ENCODE peak calls at places on chromosomes 2 and 18, in four cellular contexts. One of them, this sample, is unnamed. For H3K36me3, the result is how much of the 10 kb centered on the place peaks cover.

GRCh38 chr2:13001408-13001807 is 284.7 kb downstream of the TRIB2 start:
- DNase-seq in left lung: no peak
- DNase-seq in transverse colon: no peak
- DNase-seq in adipocyte: no peak
- DNase-seq in this sample: no peak

GRCh38 chr2:170243118-170243837 is 65.3 kb downstream of the MYO3B start:
- DNase-seq in left lung: no peak
- DNase-seq in transverse colon: no peak
- DNase-seq in adipocyte: peak
- DNase-seq in this sample: no peak

GRCh38 chr2:158079672-158080071 is 22.0 kb upstream of the UPP2 start:
- DNase-seq in left lung: no peak
- DNase-seq in transverse colon: no peak
- DNase-seq in adipocyte: peak
- DNase-seq in this sample: no peak

GRCh38 chr2:57296795-57297517 is 749.6 kb upstream of the VRK2 start:
- DNase-seq in left lung: no peak
- DNase-seq in transverse colon: no peak
- DNase-seq in adipocyte: no peak
- DNase-seq in this sample: no peak

GRCh38 chr18:23588836-23589560 is 2.7 kb upstream of the NPC1 start:
- DNase-seq in left lung: no peak
- DNase-seq in transverse colon: no peak
- DNase-seq in adipocyte: peak
- DNase-seq in this sample: no peak

GRCh38 chr2:102418421-102418961 is 4.5 kb upstream of the IL18RAP start:
- DNase-seq in left lung: no peak
- DNase-seq in transverse colon: no peak
- DNase-seq in adipocyte: no peak
- DNase-seq in this sample: no peak

GRCh38 chr18:78884502-78884901 is 95.1 kb upstream of the SALL3 start:
- DNase-seq in left lung: no peak
- DNase-seq in transverse colon: no peak
- DNase-seq in adipocyte: no peak
- DNase-seq in this sample: no peak

GRCh38 chr18:36772339-36772738 is 56.5 kb downstream of the TPGS2 start:
- DNase-seq in left lung: no peak
- DNase-seq in transverse colon: no peak
- DNase-seq in adipocyte: peak
- DNase-seq in this sample: peak

GRCh38 chr2:102514061-102514785 is 41.2 kb downstream of the SLC9A4 start:
- DNase-seq in left lung: no peak
- DNase-seq in transverse colon: no peak
- DNase-seq in adipocyte: peak
- DNase-seq in this sample: peak

GRCh38 chr2:11572996-11573395 is 39.2 kb downstream of the GREB1 start:
- DNase-seq in left lung: no peak
- DNase-seq in transverse colon: no peak
- DNase-seq in adipocyte: no peak
- DNase-seq in this sample: no peak

DNA sequence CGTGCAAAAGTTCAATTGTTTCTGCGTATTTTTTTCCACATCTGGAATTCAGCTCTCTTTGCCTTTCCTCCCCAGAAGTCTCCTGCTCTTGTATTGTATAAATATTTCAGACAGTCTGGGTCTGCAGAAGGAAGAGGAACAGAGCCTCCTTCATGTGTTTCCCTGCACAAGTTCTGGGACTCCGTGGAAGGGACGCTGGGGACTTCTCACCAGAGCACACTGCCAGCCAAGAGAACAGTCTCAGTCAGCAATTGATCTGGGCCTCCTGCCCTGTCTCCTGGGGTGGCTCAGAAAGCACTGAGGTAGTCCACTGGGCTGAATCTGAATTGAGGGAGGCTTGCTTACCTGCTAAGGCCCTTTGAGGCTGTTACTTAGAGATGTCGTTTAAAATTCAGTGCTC is 251.4 kb downstream of the TFCP2L1 start:
- DNase-seq in left lung: no peak
- DNase-seq in transverse colon: no peak
- DNase-seq in adipocyte: no peak
- DNase-seq in this sample: no peak
- H3K36me3 ChIP-seq in left lung: under half
- H3K36me3 ChIP-seq in transverse colon: under half
- H3K36me3 ChIP-seq in adipocyte: under half
- H3K36me3 ChIP-seq in this sample: under half

DNA sequence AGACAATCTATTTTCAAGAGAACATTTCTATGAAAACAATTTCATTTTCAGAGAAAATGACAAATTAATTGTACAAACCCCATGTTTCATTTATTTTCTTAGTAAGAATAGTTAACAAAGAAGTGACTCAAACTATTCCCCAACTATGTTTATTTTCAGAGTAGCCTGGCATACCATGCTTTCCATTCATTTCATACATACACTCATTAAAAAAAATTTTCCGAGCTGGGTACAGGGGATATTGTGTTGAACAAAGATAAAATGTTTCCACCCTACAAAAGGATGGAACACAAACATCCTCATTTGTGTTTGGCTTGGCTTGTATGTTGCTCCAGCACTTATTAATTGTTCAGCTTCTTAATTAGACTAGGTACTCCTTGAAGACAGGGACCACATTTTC is 331.4 kb downstream of the EXOC6B start:
- DNase-seq in left lung: no peak
- DNase-seq in transverse colon: no peak
- DNase-seq in adipocyte: peak
- DNase-seq in this sample: no peak
- H3K36me3 ChIP-seq in left lung: under half
- H3K36me3 ChIP-seq in transverse colon: under half
- H3K36me3 ChIP-seq in adipocyte: under half
- H3K36me3 ChIP-seq in this sample: under half

DNA sequence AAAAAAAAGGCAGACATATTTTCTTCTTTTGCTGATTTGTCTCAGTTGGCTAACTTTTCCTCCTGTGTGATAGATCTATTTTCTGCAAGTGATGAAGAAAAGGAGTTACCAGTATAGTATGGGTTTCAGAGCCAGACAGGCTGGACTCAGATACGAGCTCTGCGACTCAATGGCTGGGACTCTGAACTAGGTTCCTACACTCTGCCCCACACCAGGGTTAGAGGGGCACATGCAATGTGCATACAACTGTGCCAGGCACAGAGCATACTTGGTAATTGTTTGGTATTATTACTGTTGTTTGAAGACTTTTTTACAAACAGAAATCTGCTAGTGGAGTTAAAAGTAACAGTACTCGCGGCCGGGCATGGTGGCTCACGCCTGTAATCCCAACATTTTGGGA is 21.8 kb downstream of the RNF149 start:
- DNase-seq in left lung: no peak
- DNase-seq in transverse colon: no peak
- DNase-seq in adipocyte: no peak
- DNase-seq in this sample: no peak
- H3K36me3 ChIP-seq in left lung: under half
- H3K36me3 ChIP-seq in transverse colon: under half
- H3K36me3 ChIP-seq in adipocyte: half or more
- H3K36me3 ChIP-seq in this sample: under half

GRCh38 chr18:13290856-13291271 is 72.3 kb downstream of the LDLRAD4 start:
- DNase-seq in left lung: no peak
- DNase-seq in transverse colon: no peak
- DNase-seq in adipocyte: no peak
- DNase-seq in this sample: no peak

GRCh38 chr18:13291299-13291698 is 72.7 kb downstream of the LDLRAD4 start:
- DNase-seq in left lung: no peak
- DNase-seq in transverse colon: no peak
- DNase-seq in adipocyte: no peak
- DNase-seq in this sample: no peak

GRCh38 chr18:13289501-13290205 is 71.1 kb downstream of the LDLRAD4 start:
- DNase-seq in left lung: no peak
- DNase-seq in transverse colon: no peak
- DNase-seq in adipocyte: no peak
- DNase-seq in this sample: no peak

GRCh38 chr18:13292736-13293135 is 74.2 kb downstream of the LDLRAD4 start:
- DNase-seq in left lung: no peak
- DNase-seq in transverse colon: no peak
- DNase-seq in adipocyte: no peak
- DNase-seq in this sample: no peak

GRCh38 chr18:13291745-13292447 is 73.3 kb downstream of the LDLRAD4 start:
- DNase-seq in left lung: no peak
- DNase-seq in transverse colon: no peak
- DNase-seq in adipocyte: no peak
- DNase-seq in this sample: no peak
- H3K36me3 ChIP-seq in left lung: under half
- H3K36me3 ChIP-seq in transverse colon: under half
- H3K36me3 ChIP-seq in adipocyte: under half
- H3K36me3 ChIP-seq in this sample: under half

DNA sequence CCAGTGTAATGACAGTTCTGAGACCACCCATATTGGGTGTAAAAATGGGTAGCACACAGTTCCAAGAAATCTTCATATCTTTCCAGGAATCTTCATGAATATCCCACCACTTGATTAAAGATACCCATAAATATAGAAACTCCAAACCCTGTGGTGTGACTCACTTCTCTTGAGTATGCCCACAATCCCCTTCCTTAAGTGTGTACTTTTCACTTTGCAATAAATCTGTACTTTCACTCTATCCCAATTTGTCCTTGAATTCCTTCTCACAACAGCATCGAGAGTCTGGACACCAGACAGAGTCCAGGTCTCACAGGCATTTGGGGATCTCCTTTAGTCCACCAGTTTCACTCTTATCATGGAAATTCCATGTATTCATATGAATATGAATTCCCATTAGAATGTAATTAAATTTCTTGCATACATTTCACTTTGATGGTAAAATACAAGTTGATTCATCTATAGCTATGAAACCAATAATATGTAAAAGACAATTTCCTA is 287.0 kb upstream of the SESTD1 start:
- DNase-seq in left lung: no peak
- DNase-seq in transverse colon: no peak
- DNase-seq in adipocyte: no peak
- DNase-seq in this sample: no peak
- H3K36me3 ChIP-seq in left lung: under half
- H3K36me3 ChIP-seq in transverse colon: under half
- H3K36me3 ChIP-seq in adipocyte: under half
- H3K36me3 ChIP-seq in this sample: under half

DNA sequence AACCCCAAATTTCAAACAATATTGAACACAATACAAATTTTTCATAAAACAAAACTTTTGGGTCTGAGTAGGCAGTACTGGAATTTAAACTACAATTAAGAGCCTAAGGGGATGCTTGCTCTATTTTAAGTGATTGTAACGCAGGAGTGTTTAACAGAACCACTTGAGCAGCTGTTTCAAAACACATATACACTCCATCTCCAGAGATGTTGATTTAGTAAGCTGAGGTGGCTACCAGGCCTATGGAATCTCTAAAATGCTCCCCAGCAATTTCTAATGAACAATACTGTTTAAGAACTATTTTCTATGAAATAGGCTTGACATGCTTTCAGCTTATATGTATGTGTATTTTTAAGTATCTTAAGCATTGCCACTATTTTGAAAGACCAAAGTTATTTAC is 58.5 kb downstream of the SP3 start:
- DNase-seq in left lung: no peak
- DNase-seq in transverse colon: no peak
- DNase-seq in adipocyte: no peak
- DNase-seq in this sample: no peak
- H3K36me3 ChIP-seq in left lung: under half
- H3K36me3 ChIP-seq in transverse colon: under half
- H3K36me3 ChIP-seq in adipocyte: half or more
- H3K36me3 ChIP-seq in this sample: under half

GRCh38 chr2:55581875-55582547 is 35.4 kb downstream of the PPP4R3B start:
- DNase-seq in left lung: no peak
- DNase-seq in transverse colon: peak
- DNase-seq in adipocyte: no peak
- DNase-seq in this sample: no peak

GRCh38 chr2:55581435-55581834 is 36.0 kb downstream of the PPP4R3B start:
- DNase-seq in left lung: no peak
- DNase-seq in transverse colon: no peak
- DNase-seq in adipocyte: no peak
- DNase-seq in this sample: no peak

GRCh38 chr2:55590810-55591440 is 26.5 kb downstream of the PPP4R3B start:
- DNase-seq in left lung: no peak
- DNase-seq in transverse colon: no peak
- DNase-seq in adipocyte: no peak
- DNase-seq in this sample: peak

GRCh38 chr2:55585451-55586079 is 31.9 kb downstream of the PPP4R3B start:
- DNase-seq in left lung: no peak
- DNase-seq in transverse colon: no peak
- DNase-seq in adipocyte: peak
- DNase-seq in this sample: peak
- H3K36me3 ChIP-seq in left lung: under half
- H3K36me3 ChIP-seq in transverse colon: under half
- H3K36me3 ChIP-seq in adipocyte: under half
- H3K36me3 ChIP-seq in this sample: under half

GRCh38 chr18:26008619-26009018 is 81.8 kb downstream of the SS18 start:
- DNase-seq in left lung: no peak
- DNase-seq in transverse colon: no peak
- DNase-seq in adipocyte: no peak
- DNase-seq in this sample: no peak

GRCh38 chr18:26017929-26018328 is 72.5 kb downstream of the SS18 start:
- DNase-seq in left lung: no peak
- DNase-seq in transverse colon: no peak
- DNase-seq in adipocyte: peak
- DNase-seq in this sample: no peak

GRCh38 chr18:26014462-26014861 is 76.0 kb downstream of the SS18 start:
- DNase-seq in left lung: no peak
- DNase-seq in transverse colon: no peak
- DNase-seq in adipocyte: no peak
- DNase-seq in this sample: no peak
- H3K36me3 ChIP-seq in left lung: under half
- H3K36me3 ChIP-seq in transverse colon: under half
- H3K36me3 ChIP-seq in adipocyte: half or more
- H3K36me3 ChIP-seq in this sample: under half

DNA sequence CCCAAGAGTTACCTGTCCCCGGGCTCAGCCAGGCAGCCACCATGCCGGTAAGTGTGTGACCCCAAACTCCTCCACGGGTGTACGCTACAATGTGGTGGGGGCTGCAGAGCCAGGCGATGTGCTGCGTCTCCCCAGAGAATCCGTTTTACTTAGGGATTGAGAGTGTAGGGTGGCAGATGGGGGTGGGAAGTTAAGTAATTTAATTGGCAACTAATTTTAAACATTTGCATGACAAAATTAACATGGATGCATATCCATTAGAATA is 26.6 kb upstream of the RPL31 start:
- DNase-seq in left lung: no peak
- DNase-seq in transverse colon: no peak
- DNase-seq in adipocyte: no peak
- DNase-seq in this sample: no peak
- H3K36me3 ChIP-seq in left lung: under half
- H3K36me3 ChIP-seq in transverse colon: under half
- H3K36me3 ChIP-seq in adipocyte: half or more
- H3K36me3 ChIP-seq in this sample: under half